ENCODE peak calls at places on chromosome 9, in nine cellular contexts. R is hepatocyte; H is transverse colon; I is tibial artery; N is A549; J is fibroblast of lung; L is upper lobe of left lung; Q is CD8-positive, alpha-beta T cell; C is astrocyte. O is an unnamed sample.

GRCh38 chr9:75010570-75010969 is 17.5 kb downstream of the CARNMT1 start:
- DNase-seq in N (no peak), C (no peak), Q (no peak), J (no peak), L (no peak), H (no peak), I (no peak), R (no peak), O (no peak)

GRCh38 chr9:112532427-112532826 is 45.8 kb downstream of the KIAA1958 start:
- DNase-seq in J (peak; percentile 52), R (no peak), H (peak; percentile 20), I (peak; percentile 65), Q (no peak), N (no peak), C (peak; percentile 37), L (no peak), O (no peak)

GRCh38 chr9:93059960-93060591 is 1.6 kb downstream of the SUSD3 start:
- DNase-seq in R (no peak), Q (no peak), L (no peak), C (no peak), J (no peak), H (no peak), N (no peak), I (no peak), O (no peak)

GRCh38 chr9:126397056-126397455 is 70.4 kb downstream of the MVB12B start:
- DNase-seq in I (no peak), J (no peak), L (no peak), C (no peak), Q (peak; percentile 91), R (no peak), N (no peak), H (peak; percentile 66), O (no peak)

GRCh38 chr9:113775714-113776113 is 100.4 kb upstream of the ZNF618 start:
- DNase-seq in J (no peak), I (no peak), N (no peak), H (no peak), Q (no peak), L (no peak), R (no peak), C (no peak), O (no peak)

GRCh38 chr9:20396509-20396908 is 225.8 kb downstream of the MLLT3 start:
- DNase-seq in C (no peak), J (no peak), H (no peak), Q (no peak), N (no peak), I (no peak), L (no peak), R (no peak), O (no peak)

GRCh38 chr9:27870404-27870803 is 297.1 kb upstream of the C9orf72 start:
- DNase-seq in Q (no peak), C (no peak), I (no peak), N (no peak), H (no peak), J (no peak), L (no peak), R (peak; percentile 33), O (no peak)

GRCh38 chr9:36815023-36815422 is 219.0 kb downstream of the PAX5 start:
- DNase-seq in H (no peak), Q (no peak), N (no peak), R (no peak), L (no peak), J (no peak), I (no peak), C (no peak), O (no peak)

GRCh38 chr9:12760758-12761157 is 14.1 kb upstream of the LURAP1L start:
- DNase-seq in L (no peak), J (no peak), I (no peak), N (no peak), R (no peak), H (no peak), C (no peak), Q (no peak), O (no peak)

GRCh38 chr9:16885896-16886295 is 15.4 kb upstream of the BNC2 start:
- DNase-seq in Q (no peak), N (no peak), R (no peak), H (no peak), J (no peak), C (no peak), I (no peak), L (no peak), O (no peak)

GRCh38 chr9:108053555-108054061 is 564.0 kb upstream of the KLF4 start:
- DNase-seq in I (peak; percentile 81), C (peak; percentile 86), H (peak; percentile 68), L (no peak), N (no peak), R (peak; percentile 76), J (peak; percentile 87), Q (no peak), O (peak; percentile 71)

GRCh38 chr9:99051851-99052250 is 53.1 kb upstream of the TGFBR1 start:
- DNase-seq in H (no peak), J (peak; percentile 66), L (no peak), Q (no peak), I (no peak), C (peak; percentile 63), R (no peak), N (no peak), O (no peak)

GRCh38 chr9:137049544-137050449 is 3.8 kb upstream of the NPDC1 start:
- DNase-seq in I (no peak), H (peak; percentile 82), Q (peak; percentile 55), J (peak; percentile 19), R (peak; percentile 80), N (peak; percentile 70), C (no peak), L (peak; percentile 68), O (no peak)

GRCh38 chr9:129490583-129491485 is 130.1 kb downstream of the C9orf50 start:
- DNase-seq in I (peak; percentile 76), H (no peak), N (peak; percentile 64), Q (no peak), L (no peak), R (peak; percentile 61), J (no peak), C (no peak), O (peak; percentile 76)

GRCh38 chr9:123784513-123784912 is 145.4 kb downstream of the DENND1A start:
- DNase-seq in L (no peak), C (peak; percentile 70), N (no peak), H (no peak), Q (no peak), I (no peak), R (no peak), J (peak; percentile 77), O (no peak)

GRCh38 chr9:115640887-115641286 is 512.7 kb upstream of the PAPPA start:
- DNase-seq in R (no peak), L (no peak), N (no peak), J (peak; percentile 94), C (peak; percentile 93), H (no peak), I (no peak), Q (no peak), O (no peak)

GRCh38 chr9:104539275-104539674 is 2.6 kb upstream of the OR13C3 start:
- DNase-seq in L (no peak), H (no peak), J (no peak), R (no peak), I (no peak), N (no peak), Q (no peak), C (no peak), O (no peak)

GRCh38 chr9:104544644-104545043 is 8.0 kb upstream of the OR13C3 start:
- DNase-seq in Q (no peak), J (no peak), R (no peak), L (no peak), C (no peak), I (no peak), N (no peak), H (no peak), O (no peak)
- H3K27ac ChIP-seq in Q (no peak overlapping the region), J (no peak overlapping the region), R (no peak overlapping the region), L (no peak overlapping the region), C (no peak overlapping the region), I (no peak overlapping the region), N (no peak overlapping the region), H (no peak overlapping the region), O (no peak overlapping the region)

DNA sequence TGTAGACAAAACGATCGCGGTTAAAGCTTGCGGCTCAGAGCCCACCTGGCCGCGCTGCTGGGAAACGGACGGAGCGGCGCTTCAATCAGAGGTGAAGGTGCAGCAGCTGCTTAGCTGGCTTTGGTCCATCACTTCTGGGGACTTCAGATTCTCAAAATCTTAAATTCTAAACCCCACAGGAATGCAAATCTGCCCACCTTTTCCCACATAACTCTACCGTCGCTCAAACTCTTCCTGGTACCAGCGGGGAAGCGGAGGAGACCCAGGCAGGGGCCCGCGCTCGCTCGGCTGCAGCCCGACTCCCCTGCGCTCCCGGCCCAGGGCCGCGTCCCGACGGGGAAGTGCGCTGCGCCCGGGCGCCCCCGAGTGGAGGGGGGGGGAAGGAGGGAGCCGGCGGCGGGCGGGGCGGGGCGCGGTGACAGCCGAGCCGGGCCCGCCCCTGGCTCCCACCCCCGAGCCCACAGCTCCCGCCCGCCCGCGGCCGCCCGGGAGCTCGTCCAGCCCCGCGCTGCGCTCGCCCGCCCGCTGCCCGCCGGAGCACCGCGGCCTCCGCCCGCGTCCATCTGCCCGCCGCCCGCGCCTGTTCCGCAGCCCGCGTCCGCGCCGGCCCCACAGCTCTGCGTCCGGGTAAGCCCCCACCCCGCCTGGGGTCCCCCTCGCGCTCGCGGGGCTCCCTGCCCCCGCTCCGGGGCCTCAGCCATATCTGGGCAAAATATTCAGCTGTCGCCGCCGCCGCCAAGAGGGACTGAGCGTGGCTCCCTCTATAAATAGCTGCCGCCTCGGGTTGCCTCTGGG is at the start of gene TMOD1:
- DNase-seq in L (peak; percentile 95), C (peak; percentile 6), J (peak; percentile 39), R (peak; percentile 76), N (peak; percentile 45), I (peak; percentile 90), H (peak; percentile 79), Q (peak; percentile 29), O (peak; percentile 87)
- TF ChIP-seq CTCF in L (no peak), C (no peak), J (no peak), R (peak; percentile 19), N (peak; percentile 58), I (no peak), H (no peak), Q (no peak), O (no peak)

GRCh38 chr9:109912726-109913460 is 132.9 kb downstream of the PALM2AKAP2 start:
- DNase-seq in H (no peak), J (peak; percentile 44), R (no peak), N (no peak), Q (no peak), I (no peak), C (peak; percentile 36), L (no peak), O (no peak)
- H3K27ac ChIP-seq in H (peak overlapping the region; percentile 35), J (peak overlapping the region; percentile 96), R (no peak overlapping the region), N (peak overlapping the region; percentile 50), Q (no peak overlapping the region), I (peak overlapping the region; percentile 53), C (peak overlapping the region; percentile 76), L (peak overlapping the region; percentile 82), O (peak overlapping the region; percentile 75)

DNA sequence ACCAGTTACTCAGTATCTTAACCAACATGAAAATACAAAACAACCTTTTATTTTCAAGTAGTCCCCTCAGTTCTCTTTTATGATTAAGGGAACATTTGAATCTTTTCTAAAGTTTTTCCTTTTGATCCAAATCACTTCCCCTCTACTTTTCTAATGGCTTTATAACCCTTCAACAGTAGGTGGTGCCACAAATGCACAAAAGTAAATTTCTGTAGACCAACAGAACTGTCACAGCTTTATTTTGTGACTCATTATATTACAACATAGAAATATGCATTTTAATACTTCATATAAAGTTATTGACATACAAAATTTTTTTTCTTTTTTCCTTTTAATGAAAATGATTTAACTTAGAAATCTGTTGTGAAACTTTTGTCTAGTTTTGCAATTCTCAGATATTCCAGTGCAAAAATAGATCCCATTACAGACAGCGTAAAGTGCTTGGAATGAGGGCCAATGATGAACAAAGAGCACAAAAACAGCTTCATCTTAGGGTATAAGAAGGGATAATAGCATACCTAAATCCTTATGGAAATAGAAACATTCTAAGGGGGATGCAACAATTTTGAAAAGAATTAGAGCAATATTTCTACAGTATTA is 17.0 kb downstream of the NIPSNAP3B start:
- DNase-seq in I (no peak), J (peak; percentile 12), R (no peak), C (no peak), Q (no peak), N (peak; percentile 44), H (no peak), L (no peak), O (no peak)
- TF ChIP-seq CTCF in I (no peak), J (peak; percentile 58), R (peak; percentile 46), C (peak; percentile 35), Q (no peak), N (peak; percentile 70), H (no peak), L (no peak), O (peak; percentile 38)